ENCODE peak calls at places on chromosomes 13 and 19, in four cellular contexts. One of them, this sample, is unnamed.

GRCh38 chr19:18733196-18733647 is 49.7 kb downstream of the CRTC1 start:
- DNase-seq in adrenal gland: no peak
- DNase-seq in CD8-positive, alpha-beta T cell: no peak
- DNase-seq in A549: no peak
- DNase-seq in this sample: no peak

GRCh38 chr19:47802521-47803043 is 1.8 kb downstream of the TPRX1 start:
- DNase-seq in CD8-positive, alpha-beta T cell: no peak
- DNase-seq in A549: no peak
- DNase-seq in adrenal gland: no peak
- DNase-seq in this sample: no peak

GRCh38 chr19:14502334-14503092 is 6.6 kb upstream of the GIPC1 start:
- DNase-seq in A549: peak; percentile 55
- DNase-seq in adrenal gland: no peak
- DNase-seq in CD8-positive, alpha-beta T cell: no peak
- DNase-seq in this sample: no peak

GRCh38 chr13:77697208-77698103 is at the start of gene SLAIN1:
- DNase-seq in A549: peak; percentile 49
- DNase-seq in adrenal gland: peak; percentile 85
- DNase-seq in CD8-positive, alpha-beta T cell: peak; percentile 89
- DNase-seq in this sample: peak; percentile 61

GRCh38 chr19:38062959-38063786 is 156.2 kb downstream of the SIPA1L3 start:
- DNase-seq in adrenal gland: no peak
- DNase-seq in CD8-positive, alpha-beta T cell: no peak
- DNase-seq in A549: no peak
- DNase-seq in this sample: no peak

GRCh38 chr19:39130337-39131254 is 5.0 kb downstream of the PAK4 start:
- DNase-seq in A549: no peak
- DNase-seq in adrenal gland: no peak
- DNase-seq in CD8-positive, alpha-beta T cell: no peak
- DNase-seq in this sample: no peak

GRCh38 chr19:55486971-55487883 is 1.0 kb upstream of the SSC5D start:
- DNase-seq in adrenal gland: peak; percentile 97
- DNase-seq in A549: peak; percentile 77
- DNase-seq in CD8-positive, alpha-beta T cell: no peak
- DNase-seq in this sample: no peak

GRCh38 chr13:29923554-29924481 is 73.4 kb upstream of the UBL3 start:
- DNase-seq in CD8-positive, alpha-beta T cell: peak; percentile 59
- DNase-seq in adrenal gland: peak; percentile 88
- DNase-seq in A549: peak; percentile 98
- DNase-seq in this sample: peak; percentile 54

GRCh38 chr19:11087870-11088507 is 1.3 kb upstream of the LDLR start:
- DNase-seq in CD8-positive, alpha-beta T cell: no peak
- DNase-seq in A549: no peak
- DNase-seq in adrenal gland: no peak
- DNase-seq in this sample: no peak
- H3K4me1 ChIP-seq in CD8-positive, alpha-beta T cell: peaks cover 37% of the 10 kb centered on the region
- H3K4me1 ChIP-seq in A549: peaks cover 45% of the 10 kb centered on the region
- H3K4me1 ChIP-seq in adrenal gland: peaks cover 62% of the 10 kb centered on the region
- H3K4me1 ChIP-seq in this sample: no peaks in the 10 kb centered on the region

GRCh38 chr19:8630796-8631424 is 477 bp downstream of the NFILZ start:
- DNase-seq in A549: no peak
- DNase-seq in adrenal gland: no peak
- DNase-seq in CD8-positive, alpha-beta T cell: no peak
- DNase-seq in this sample: no peak
- H3K27ac ChIP-seq in A549: peak overlapping the region; percentile 98
- H3K27ac ChIP-seq in adrenal gland: no peak overlapping the region
- H3K27ac ChIP-seq in CD8-positive, alpha-beta T cell: no peak overlapping the region
- H3K27ac ChIP-seq in this sample: no peak overlapping the region

GRCh38 chr13:99269627-99270252 is 11.6 kb upstream of the GPR18 start:
- DNase-seq in CD8-positive, alpha-beta T cell: peak; percentile 41
- DNase-seq in A549: peak; percentile 45
- DNase-seq in adrenal gland: no peak
- DNase-seq in this sample: no peak
- H3K4me1 ChIP-seq in CD8-positive, alpha-beta T cell: peaks cover 54% of the 10 kb centered on the region
- H3K4me1 ChIP-seq in A549: no peaks in the 10 kb centered on the region
- H3K4me1 ChIP-seq in adrenal gland: peaks cover 6% of the 10 kb centered on the region
- H3K4me1 ChIP-seq in this sample: no peaks in the 10 kb centered on the region

DNA sequence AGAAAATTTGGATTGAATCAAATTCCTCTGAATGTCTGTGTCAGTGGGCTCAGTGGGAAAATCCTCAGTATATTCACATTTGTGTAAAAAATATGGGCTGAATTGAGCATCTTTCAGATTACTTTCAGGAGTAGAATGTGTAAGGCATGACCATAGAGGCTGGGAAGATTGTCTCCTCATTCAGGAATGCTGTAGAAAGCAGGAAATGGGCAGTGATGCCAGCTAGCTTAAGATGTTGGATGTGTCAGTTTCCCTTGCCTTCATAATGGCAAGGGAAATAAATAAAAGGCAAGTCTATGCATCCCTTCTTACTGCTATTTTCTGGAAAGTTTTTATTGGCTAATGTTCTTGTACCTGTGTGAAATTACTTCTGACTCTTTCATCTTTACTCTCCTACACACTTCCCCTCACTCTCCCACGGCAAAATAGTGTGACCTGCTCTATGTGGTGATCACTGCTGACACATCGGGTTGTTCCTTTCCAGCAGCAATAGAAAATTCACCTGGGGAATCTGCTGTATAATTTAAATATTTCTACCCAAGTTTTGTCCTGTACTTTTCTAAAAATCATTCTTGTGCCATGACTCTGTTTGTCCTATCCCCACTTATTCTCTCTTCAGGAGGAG is 103.2 kb downstream of the LMO7 start:
- DNase-seq in CD8-positive, alpha-beta T cell: no peak
- DNase-seq in A549: no peak
- DNase-seq in adrenal gland: no peak
- DNase-seq in this sample: no peak
- H3K27ac ChIP-seq in CD8-positive, alpha-beta T cell: no peak overlapping the region
- H3K27ac ChIP-seq in A549: no peak overlapping the region
- H3K27ac ChIP-seq in adrenal gland: no peak overlapping the region
- H3K27ac ChIP-seq in this sample: no peak overlapping the region

GRCh38 chr19:6272913-6273600 is 6.7 kb downstream of the MLLT1 start:
- DNase-seq in adrenal gland: no peak
- DNase-seq in CD8-positive, alpha-beta T cell: no peak
- DNase-seq in A549: no peak
- DNase-seq in this sample: no peak
- H3K4me1 ChIP-seq in adrenal gland: peaks cover 77% of the 10 kb centered on the region
- H3K4me1 ChIP-seq in CD8-positive, alpha-beta T cell: peaks cover 21% of the 10 kb centered on the region
- H3K4me1 ChIP-seq in A549: peaks cover 9% of the 10 kb centered on the region
- H3K4me1 ChIP-seq in this sample: peaks cover 13% of the 10 kb centered on the region

DNA sequence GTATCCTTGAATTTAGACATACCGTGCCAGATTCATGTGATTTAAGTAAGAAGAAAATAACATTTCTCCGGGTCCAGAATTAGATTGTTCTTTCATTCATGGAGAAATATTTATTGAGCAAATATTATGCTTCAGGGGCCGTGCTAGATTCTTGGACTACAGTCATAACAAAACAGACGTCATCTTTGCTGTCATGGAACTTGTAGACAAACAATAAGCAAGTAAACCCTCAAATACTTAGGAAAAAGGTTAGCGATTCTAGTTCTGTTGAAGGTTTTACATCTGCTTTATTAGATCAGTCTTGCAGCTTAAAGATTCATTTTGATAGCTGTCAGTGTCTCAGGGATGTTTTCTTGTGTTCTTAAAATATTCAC is 16.9 kb downstream of the ZNF507 start:
- DNase-seq in A549: peak; percentile 77
- DNase-seq in adrenal gland: no peak
- DNase-seq in CD8-positive, alpha-beta T cell: no peak
- DNase-seq in this sample: no peak
- H3K27ac ChIP-seq in A549: peak overlapping the region; percentile 45
- H3K27ac ChIP-seq in adrenal gland: peak overlapping the region; percentile 85
- H3K27ac ChIP-seq in CD8-positive, alpha-beta T cell: no peak overlapping the region
- H3K27ac ChIP-seq in this sample: no peak overlapping the region

GRCh38 chr19:7598180-7598579 is 2.5 kb downstream of the CAMSAP3 start:
- DNase-seq in adrenal gland: no peak
- DNase-seq in A549: no peak
- DNase-seq in CD8-positive, alpha-beta T cell: no peak
- DNase-seq in this sample: no peak
- H3K4me1 ChIP-seq in adrenal gland: no peaks in the 10 kb centered on the region
- H3K4me1 ChIP-seq in A549: peaks cover 5% of the 10 kb centered on the region
- H3K4me1 ChIP-seq in CD8-positive, alpha-beta T cell: peaks cover 9% of the 10 kb centered on the region
- H3K4me1 ChIP-seq in this sample: peaks cover 6% of the 10 kb centered on the region

GRCh38 chr19:533485-534058 is 2.0 kb downstream of the CDC34 start:
- DNase-seq in CD8-positive, alpha-beta T cell: no peak
- DNase-seq in adrenal gland: no peak
- DNase-seq in A549: no peak
- DNase-seq in this sample: no peak
- H3K27ac ChIP-seq in CD8-positive, alpha-beta T cell: no peak overlapping the region
- H3K27ac ChIP-seq in adrenal gland: peak overlapping the region; percentile 78
- H3K27ac ChIP-seq in A549: peak overlapping the region; percentile 98
- H3K27ac ChIP-seq in this sample: no peak overlapping the region

This sample was measured in iPS DF 6.9.